ENCODE peak calls at places on chromosomes 7 and 10, in eight cellular contexts. E, X, M, O, F, I, H and Q are unnamed samples.

GRCh38 chr10:128078136-128078969 is 47.9 kb downstream of the MKI67 start:
- DNase-seq in I (peak; percentile 61), M (peak; percentile 13), E (no peak), F (peak; percentile 77), H (peak; percentile 18), X (no peak), O (peak; percentile 64), Q (no peak)

GRCh38 chr10:110530131-110530831 is 32.6 kb downstream of the DUSP5 start:
- DNase-seq in E (no peak), F (peak; percentile 92), I (peak; percentile 86), H (no peak), O (no peak), M (peak; percentile 78), X (no peak), Q (peak; percentile 88)

GRCh38 chr10:57457972-57458512 is 809.7 kb downstream of the IPMK start:
- DNase-seq in H (no peak), I (no peak), O (no peak), M (no peak), F (no peak), E (no peak), X (no peak), Q (no peak)

GRCh38 chr7:65840446-65840845 is 32.4 kb upstream of the VKORC1L1 start:
- DNase-seq in H (no peak), O (no peak), X (no peak), E (no peak), F (peak; percentile 84), I (no peak), M (no peak), Q (peak; percentile 36)

GRCh38 chr7:44212018-44212417 is 11.2 kb downstream of the YKT6 start:
- DNase-seq in O (no peak), F (no peak), E (no peak), I (no peak), M (peak; percentile 57), H (no peak), X (peak; percentile 33), Q (no peak)

GRCh38 chr10:62632071-62632809 is 172.3 kb upstream of the ADO start:
- DNase-seq in I (no peak), O (no peak), M (no peak), F (no peak), H (peak; percentile 49), E (no peak), X (no peak), Q (peak; percentile 59)

GRCh38 chr10:62760401-62760800 is 44.1 kb upstream of the ADO start:
- DNase-seq in E (no peak), O (no peak), I (no peak), F (no peak), M (no peak), H (no peak), X (no peak), Q (no peak)

GRCh38 chr10:52229271-52229931 is 84.7 kb upstream of the DKK1 start:
- DNase-seq in I (no peak), H (no peak), E (no peak), F (no peak), M (no peak), X (no peak), O (no peak), Q (no peak)

GRCh38 chr7:154509192-154509591 is 457.0 kb downstream of the DPP6 start:
- DNase-seq in H (no peak), M (no peak), O (no peak), X (no peak), E (no peak), I (no peak), F (no peak), Q (no peak)

GRCh38 chr10:130434446-130435385 is 298.5 kb downstream of the GLRX3 start:
- DNase-seq in X (no peak), F (peak; percentile 12), H (no peak), M (no peak), E (no peak), I (no peak), O (peak; percentile 45), Q (no peak)

GRCh38 chr10:2921956-2922680 is 145.2 kb upstream of the PFKP start:
- DNase-seq in F (no peak), E (peak; percentile 2), X (no peak), O (no peak), M (no peak), I (no peak), H (no peak), Q (no peak)

GRCh38 chr10:23343591-23344225 is 889 bp downstream of the C10orf67 start:
- DNase-seq in O (no peak), E (peak; percentile 25), I (peak; percentile 80), H (peak; percentile 26), F (peak; percentile 77), M (peak; percentile 30), X (peak; percentile 32), Q (peak; percentile 84)

GRCh38 chr7:139407555-139407954 is 47.9 kb downstream of the LUC7L2 start:
- DNase-seq in E (no peak), M (no peak), O (no peak), H (no peak), F (no peak), X (no peak), I (no peak), Q (no peak)

GRCh38 chr10:110378019-110378418 is 73.3 kb upstream of the SMNDC1 start:
- DNase-seq in E (no peak), O (no peak), M (no peak), X (no peak), F (no peak), I (peak; percentile 9), H (no peak), Q (no peak)

GRCh38 chr7:158816995-158817394 is 12.3 kb downstream of the ESYT2 start:
- DNase-seq in H (no peak), F (no peak), M (no peak), E (no peak), I (no peak), O (no peak), X (no peak), Q (no peak)

GRCh38 chr7:71236488-71237179 is 104.7 kb downstream of the GALNT17 start:
- DNase-seq in I (no peak), M (peak; percentile 51), O (no peak), X (no peak), E (no peak), F (no peak), H (no peak), Q (no peak)

GRCh38 chr10:132414402-132415016 is 17.5 kb downstream of the PWWP2B start:
- DNase-seq in O (no peak), I (no peak), M (no peak), H (no peak), F (no peak), X (no peak), E (no peak), Q (no peak)

GRCh38 chr10:6640433-6641040 is 60.5 kb upstream of the PRKCQ start:
- DNase-seq in E (no peak), X (no peak), H (no peak), O (no peak), M (no peak), I (no peak), F (no peak), Q (no peak)

GRCh38 chr10:131221632-131222277 is 89.8 kb downstream of the TCERG1L start:
- DNase-seq in O (no peak), M (no peak), E (no peak), F (no peak), I (peak; percentile 57), H (no peak), X (no peak), Q (peak; percentile 22)

GRCh38 chr10:48740023-48740707 is 55.5 kb downstream of the WDFY4 start:
- DNase-seq in O (no peak), F (no peak), H (no peak), X (no peak), I (no peak), E (no peak), M (no peak), Q (no peak)

GRCh38 chr7:11166051-11166450 is 192.4 kb downstream of the PHF14 start:
- DNase-seq in I (no peak), M (no peak), H (no peak), X (no peak), F (no peak), O (no peak), E (no peak), Q (no peak)

GRCh38 chr7:96320437-96320836 is 1.5 kb downstream of the SLC25A13 start:
- DNase-seq in I (no peak), E (no peak), F (no peak), O (no peak), H (no peak), M (no peak), X (no peak), Q (no peak)

GRCh38 chr7:117075934-117076333 is 122.6 kb downstream of the ST7 start:
- DNase-seq in E (no peak), X (no peak), O (no peak), H (no peak), I (no peak), M (no peak), F (no peak), Q (no peak)

GRCh38 chr10:31921031-31921430 is 7.6 kb downstream of the ARHGAP12 start:
- DNase-seq in O (no peak), F (no peak), M (no peak), H (no peak), X (no peak), I (no peak), E (no peak), Q (no peak)

GRCh38 chr7:42170724-42171123 is 66.3 kb downstream of the GLI3 start:
- DNase-seq in O (no peak), X (no peak), E (no peak), I (no peak), F (no peak), H (no peak), M (no peak), Q (no peak)

GRCh38 chr7:23358152-23358674 is 59.1 kb downstream of the MALSU1 start:
- DNase-seq in I (no peak), X (no peak), F (no peak), O (no peak), E (no peak), M (no peak), H (no peak), Q (no peak)

GRCh38 chr7:45153238-45153637 is 4.4 kb upstream of the RAMP3 start:
- DNase-seq in F (no peak), X (no peak), M (no peak), O (no peak), E (no peak), I (peak; percentile 28), H (no peak), Q (peak; percentile 4)

GRCh38 chr7:7490003-7490402 is 45.7 kb downstream of the COL28A1 start:
- DNase-seq in M (no peak), O (no peak), I (no peak), E (no peak), H (no peak), F (no peak), X (no peak), Q (no peak)

GRCh38 chr10:124604214-124605000 is 139.8 kb downstream of the FAM53B start:
- DNase-seq in H (no peak), F (no peak), M (no peak), X (no peak), O (no peak), I (peak; percentile 48), E (no peak), Q (peak; percentile 66)

GRCh38 chr10:12656518-12657142 is 307.3 kb downstream of the CAMK1D start:
- DNase-seq in I (no peak), X (no peak), F (no peak), O (no peak), E (peak; percentile 90), H (no peak), M (peak; percentile 33), Q (no peak)